ENCODE peak calls at places on chromosomes 12 and 14, in six cellular contexts. B is LHCN-M2; G is activated CD4-positive, alpha-beta T cell treated with anti-CD3 and anti-CD28 coated beads, Interleukin-2, amount 50 U/mL, for 48 hours; X is HCEC 1CT; S is cerebellum; N is pancreas. T is an unnamed sample.

GRCh38 chr12:58629376-58629775 is 290.9 kb downstream of the LRIG3 start:
- DNase-seq in B (peak; percentile 17), G (no peak), X (peak; percentile 4), S (no peak), N (no peak), T (peak; percentile 54)

GRCh38 chr12:45518516-45519235 is 210.8 kb upstream of the ARID2 start:
- DNase-seq in B (no peak), G (peak; percentile 37), X (no peak), S (no peak), N (no peak), T (no peak)

GRCh38 chr12:101490286-101490920 is 15.3 kb downstream of the SPIC start:
- DNase-seq in B (peak; percentile 23), G (peak; percentile 7), X (peak; percentile 9), S (no peak), N (no peak), T (no peak)

GRCh38 chr14:63192085-63192484 is 12.2 kb upstream of the RHOJ start:
- DNase-seq in B (no peak), G (no peak), X (no peak), S (no peak), N (no peak), T (peak; percentile 23)

GRCh38 chr14:35594616-35595015 is 60.7 kb downstream of the INSM2 start:
- DNase-seq in B (no peak), G (no peak), X (no peak), S (no peak), N (no peak), T (peak; percentile 25)

GRCh38 chr12:84183576-84183975 is 729.0 kb downstream of the SLC6A15 start:
- DNase-seq in B (no peak), G (no peak), X (no peak), S (no peak), N (no peak), T (no peak)

GRCh38 chr12:67428431-67428830 is 159.3 kb downstream of the CAND1 start:
- DNase-seq in B (no peak), G (no peak), X (no peak), S (no peak), N (no peak), T (no peak)

GRCh38 chr14:99538733-99539132 is 57.5 kb downstream of the CCNK start:
- DNase-seq in B (no peak), G (no peak), X (no peak), S (no peak), N (no peak), T (no peak)

GRCh38 chr14:85443001-85443400 is 86.9 kb upstream of the FLRT2 start:
- DNase-seq in B (no peak), G (no peak), X (peak; percentile 22), S (no peak), N (no peak), T (peak; percentile 8)

GRCh38 chr14:69107407-69108003 is 45.4 kb downstream of the DCAF5 start:
- DNase-seq in B (peak; percentile 67), G (peak; percentile 18), X (peak; percentile 58), S (peak; percentile 64), N (no peak), T (peak; percentile 71)

GRCh38 chr12:119780786-119781434 is 96.2 kb downstream of the CIT start:
- DNase-seq in B (peak; percentile 40), G (no peak), X (peak; percentile 28), S (peak; percentile 56), N (peak; percentile 66), T (peak; percentile 37)

GRCh38 chr14:65377576-65377975 is 35.0 kb upstream of the FUT8 start:
- DNase-seq in B (peak; percentile 20), G (no peak), X (no peak), S (no peak), N (no peak), T (peak; percentile 17)

GRCh38 chr14:56821807-56822615 is 11.7 kb upstream of the OTX2 start:
- DNase-seq in B (no peak), G (no peak), X (no peak), S (no peak), N (no peak), T (no peak)

GRCh38 chr12:48932878-48933277 is 7.6 kb upstream of the FKBP11 start:
- DNase-seq in B (no peak), G (no peak), X (no peak), S (no peak), N (no peak), T (no peak)

GRCh38 chr14:52111583-52111982 is 42.7 kb upstream of the NID2 start:
- DNase-seq in B (peak; percentile 28), G (no peak), X (peak; percentile 90), S (no peak), N (no peak), T (peak; percentile 87)

GRCh38 chr12:103811791-103812190 is 29.2 kb downstream of the NT5DC3 start:
- DNase-seq in B (no peak), G (no peak), X (no peak), S (no peak), N (no peak), T (no peak)

GRCh38 chr14:97281741-97282140 is 484.6 kb downstream of the VRK1 start:
- DNase-seq in B (no peak), G (no peak), X (no peak), S (no peak), N (no peak), T (no peak)

GRCh38 chr14:54366726-54367707 is 29.8 kb upstream of the CDKN3 start:
- DNase-seq in B (peak; percentile 61), G (peak; percentile 24), X (peak; percentile 64), S (peak; percentile 21), N (no peak), T (peak; percentile 70)

GRCh38 chr12:51591020-51591901 is at the start of gene SCN8A:
- DNase-seq in B (peak; percentile 51), G (peak; percentile 55), X (peak; percentile 73), S (peak; percentile 79), N (peak; percentile 74), T (peak; percentile 56)

GRCh38 chr14:30974628-30975027 is 50.8 kb upstream of the AP4S1 start:
- DNase-seq in B (peak; percentile 50), G (no peak), X (peak; percentile 42), S (no peak), N (no peak), T (peak; percentile 34)

GRCh38 chr12:116091579-116091978 is 185.9 kb downstream of the MED13L start:
- DNase-seq in B (no peak), G (no peak), X (no peak), S (no peak), N (no peak), T (no peak)